ENCODE peak calls at places on chromosome 13, in six cellular contexts. One of them, this sample, is unnamed.

GRCh38 chr13:75365724-75366173 is 116.2 kb downstream of the TBC1D4 start:
- DNase-seq in IMR-90: peak; percentile 86
- DNase-seq in mesendoderm: peak; percentile 35
- DNase-seq in neuronal stem cell: no peak
- DNase-seq in H1: no peak
- DNase-seq in H9: no peak
- DNase-seq in this sample: peak; percentile 86

GRCh38 chr13:43200307-43200706 is 176.9 kb downstream of the DNAJC15 start:
- DNase-seq in IMR-90: no peak
- DNase-seq in mesendoderm: no peak
- DNase-seq in neuronal stem cell: no peak
- DNase-seq in H1: no peak
- DNase-seq in H9: no peak
- DNase-seq in this sample: no peak

GRCh38 chr13:102724923-102725322 is 30.1 kb upstream of the METTL21C start:
- DNase-seq in IMR-90: peak; percentile 24
- DNase-seq in mesendoderm: peak; percentile 7
- DNase-seq in neuronal stem cell: no peak
- DNase-seq in H1: no peak
- DNase-seq in H9: no peak
- DNase-seq in this sample: no peak

GRCh38 chr13:43273362-43273761 is 250.0 kb downstream of the DNAJC15 start:
- DNase-seq in IMR-90: peak; percentile 59
- DNase-seq in mesendoderm: no peak
- DNase-seq in neuronal stem cell: no peak
- DNase-seq in H1: no peak
- DNase-seq in H9: no peak
- DNase-seq in this sample: peak; percentile 17

GRCh38 chr13:97492684-97493371 is 58.9 kb downstream of the RAP2A start:
- DNase-seq in IMR-90: no peak
- DNase-seq in mesendoderm: no peak
- DNase-seq in neuronal stem cell: no peak
- DNase-seq in H1: no peak
- DNase-seq in H9: no peak
- DNase-seq in this sample: no peak

GRCh38 chr13:27079421-27079958 is 92.1 kb downstream of the USP12 start:
- DNase-seq in IMR-90: peak; percentile 67
- DNase-seq in mesendoderm: peak; percentile 86
- DNase-seq in neuronal stem cell: no peak
- DNase-seq in H1: no peak
- DNase-seq in H9: peak; percentile 60
- DNase-seq in this sample: peak; percentile 89

GRCh38 chr13:50635504-50635903 is 208.0 kb downstream of the DLEU7 start:
- DNase-seq in IMR-90: no peak
- DNase-seq in mesendoderm: peak; percentile 5
- DNase-seq in neuronal stem cell: no peak
- DNase-seq in H1: no peak
- DNase-seq in H9: no peak
- DNase-seq in this sample: peak; percentile 49

GRCh38 chr13:31413531-31413930 is 213.8 kb downstream of the B3GLCT start:
- DNase-seq in IMR-90: no peak
- DNase-seq in mesendoderm: no peak
- DNase-seq in neuronal stem cell: no peak
- DNase-seq in H1: no peak
- DNase-seq in H9: no peak
- DNase-seq in this sample: no peak

GRCh38 chr13:44853641-44854040 is 135.6 kb downstream of the NUFIP1 start:
- DNase-seq in IMR-90: no peak
- DNase-seq in mesendoderm: no peak
- DNase-seq in neuronal stem cell: no peak
- DNase-seq in H1: no peak
- DNase-seq in H9: no peak
- DNase-seq in this sample: no peak

GRCh38 chr13:51534075-51534817 is 50.0 kb upstream of the WDFY2 start:
- DNase-seq in IMR-90: no peak
- DNase-seq in mesendoderm: no peak
- DNase-seq in neuronal stem cell: no peak
- DNase-seq in H1: no peak
- DNase-seq in H9: no peak
- DNase-seq in this sample: no peak

GRCh38 chr13:110216403-110217041 is 90.4 kb downstream of the COL4A1 start:
- DNase-seq in IMR-90: peak; percentile 78
- DNase-seq in mesendoderm: no peak
- DNase-seq in neuronal stem cell: no peak
- DNase-seq in H1: no peak
- DNase-seq in H9: no peak
- DNase-seq in this sample: peak; percentile 90

GRCh38 chr13:25494708-25495411 is 123.1 kb downstream of the ATP8A2 start:
- DNase-seq in IMR-90: no peak
- DNase-seq in mesendoderm: no peak
- DNase-seq in neuronal stem cell: no peak
- DNase-seq in H1: no peak
- DNase-seq in H9: no peak
- DNase-seq in this sample: no peak

GRCh38 chr13:98487522-98487921 is 89.4 kb downstream of the STK24 start:
- DNase-seq in IMR-90: no peak
- DNase-seq in mesendoderm: no peak
- DNase-seq in neuronal stem cell: no peak
- DNase-seq in H1: no peak
- DNase-seq in H9: no peak
- DNase-seq in this sample: no peak

GRCh38 chr13:65985632-65986031 is 1244.5 kb downstream of the PCDH9 start:
- DNase-seq in IMR-90: no peak
- DNase-seq in mesendoderm: peak; percentile 62
- DNase-seq in neuronal stem cell: no peak
- DNase-seq in H1: peak; percentile 69
- DNase-seq in H9: peak; percentile 71
- DNase-seq in this sample: no peak

GRCh38 chr13:43329702-43330101 is 306.3 kb downstream of the DNAJC15 start:
- DNase-seq in IMR-90: no peak
- DNase-seq in mesendoderm: no peak
- DNase-seq in neuronal stem cell: no peak
- DNase-seq in H1: no peak
- DNase-seq in H9: no peak
- DNase-seq in this sample: no peak

GRCh38 chr13:113846639-113847318 is 17.1 kb downstream of the GAS6 start:
- DNase-seq in IMR-90: no peak
- DNase-seq in mesendoderm: no peak
- DNase-seq in neuronal stem cell: no peak
- DNase-seq in H1: no peak
- DNase-seq in H9: peak; percentile 18
- DNase-seq in this sample: no peak

GRCh38 chr13:53250272-53250875 is 221.8 kb downstream of the OLFM4 start:
- DNase-seq in IMR-90: peak; percentile 72
- DNase-seq in mesendoderm: peak; percentile 85
- DNase-seq in neuronal stem cell: peak; percentile 80
- DNase-seq in H1: no peak
- DNase-seq in H9: no peak
- DNase-seq in this sample: peak; percentile 67

GRCh38 chr13:87684850-87685735 is 13.9 kb downstream of the SLITRK5 start:
- DNase-seq in IMR-90: no peak
- DNase-seq in mesendoderm: peak; percentile 34
- DNase-seq in neuronal stem cell: no peak
- DNase-seq in H1: no peak
- DNase-seq in H9: no peak
- DNase-seq in this sample: peak; percentile 17

DNA sequence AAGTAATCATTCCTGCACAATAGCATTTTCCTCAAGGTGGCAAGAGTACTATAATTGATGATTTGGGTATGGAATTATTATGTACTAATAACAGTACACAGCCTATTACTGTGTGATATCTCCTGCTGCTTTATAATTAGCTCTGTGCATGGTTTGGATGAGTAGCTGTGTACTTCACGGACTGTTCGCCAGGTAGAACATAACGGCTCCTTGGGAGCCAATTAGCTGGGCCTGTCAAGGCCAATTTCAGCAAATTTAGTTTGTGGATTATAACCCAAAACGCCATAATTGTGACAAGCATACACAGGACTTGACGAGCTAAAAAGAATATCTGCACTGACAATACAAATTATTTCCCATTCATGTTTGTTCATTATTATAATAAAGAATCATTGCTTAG is 1584.2 kb downstream of the SLITRK1 start:
- DNase-seq in IMR-90: no peak
- DNase-seq in mesendoderm: no peak
- DNase-seq in neuronal stem cell: no peak
- DNase-seq in H1: no peak
- DNase-seq in H9: no peak
- DNase-seq in this sample: no peak
- H2BK15ac ChIP-seq in IMR-90: no peak overlapping the region
- H2BK15ac ChIP-seq in mesendoderm: no peak overlapping the region
- H2BK15ac ChIP-seq in neuronal stem cell: no peak overlapping the region
- H2BK15ac ChIP-seq in H1: no peak overlapping the region
- H2BK15ac ChIP-seq in H9: no peak overlapping the region
- H2BK15ac ChIP-seq in this sample: no peak overlapping the region

GRCh38 chr13:41012536-41012935 is 6.6 kb downstream of the ELF1 start:
- DNase-seq in IMR-90: no peak
- DNase-seq in mesendoderm: no peak
- DNase-seq in neuronal stem cell: no peak
- DNase-seq in H1: no peak
- DNase-seq in H9: no peak
- DNase-seq in this sample: no peak
- H2BK15ac ChIP-seq in IMR-90: no peak overlapping the region
- H2BK15ac ChIP-seq in mesendoderm: no peak overlapping the region
- H2BK15ac ChIP-seq in neuronal stem cell: no peak overlapping the region
- H2BK15ac ChIP-seq in H1: no peak overlapping the region
- H2BK15ac ChIP-seq in H9: no peak overlapping the region
- H2BK15ac ChIP-seq in this sample: no peak overlapping the region

GRCh38 chr13:111947026-111947810 is 119.7 kb upstream of the SOX1 start:
- DNase-seq in IMR-90: no peak
- DNase-seq in mesendoderm: no peak
- DNase-seq in neuronal stem cell: no peak
- DNase-seq in H1: peak; percentile 20
- DNase-seq in H9: peak; percentile 15
- DNase-seq in this sample: no peak
- H2BK15ac ChIP-seq in IMR-90: no peak overlapping the region
- H2BK15ac ChIP-seq in mesendoderm: no peak overlapping the region
- H2BK15ac ChIP-seq in neuronal stem cell: no peak overlapping the region
- H2BK15ac ChIP-seq in H1: no peak overlapping the region
- H2BK15ac ChIP-seq in H9: no peak overlapping the region
- H2BK15ac ChIP-seq in this sample: no peak overlapping the region

GRCh38 chr13:95074820-95075219 is 226.4 kb downstream of the ABCC4 start:
- DNase-seq in IMR-90: no peak
- DNase-seq in mesendoderm: no peak
- DNase-seq in neuronal stem cell: no peak
- DNase-seq in H1: no peak
- DNase-seq in H9: no peak
- DNase-seq in this sample: no peak
- H2BK15ac ChIP-seq in IMR-90: no peak overlapping the region
- H2BK15ac ChIP-seq in mesendoderm: no peak overlapping the region
- H2BK15ac ChIP-seq in neuronal stem cell: no peak overlapping the region
- H2BK15ac ChIP-seq in H1: no peak overlapping the region
- H2BK15ac ChIP-seq in H9: no peak overlapping the region
- H2BK15ac ChIP-seq in this sample: no peak overlapping the region

DNA sequence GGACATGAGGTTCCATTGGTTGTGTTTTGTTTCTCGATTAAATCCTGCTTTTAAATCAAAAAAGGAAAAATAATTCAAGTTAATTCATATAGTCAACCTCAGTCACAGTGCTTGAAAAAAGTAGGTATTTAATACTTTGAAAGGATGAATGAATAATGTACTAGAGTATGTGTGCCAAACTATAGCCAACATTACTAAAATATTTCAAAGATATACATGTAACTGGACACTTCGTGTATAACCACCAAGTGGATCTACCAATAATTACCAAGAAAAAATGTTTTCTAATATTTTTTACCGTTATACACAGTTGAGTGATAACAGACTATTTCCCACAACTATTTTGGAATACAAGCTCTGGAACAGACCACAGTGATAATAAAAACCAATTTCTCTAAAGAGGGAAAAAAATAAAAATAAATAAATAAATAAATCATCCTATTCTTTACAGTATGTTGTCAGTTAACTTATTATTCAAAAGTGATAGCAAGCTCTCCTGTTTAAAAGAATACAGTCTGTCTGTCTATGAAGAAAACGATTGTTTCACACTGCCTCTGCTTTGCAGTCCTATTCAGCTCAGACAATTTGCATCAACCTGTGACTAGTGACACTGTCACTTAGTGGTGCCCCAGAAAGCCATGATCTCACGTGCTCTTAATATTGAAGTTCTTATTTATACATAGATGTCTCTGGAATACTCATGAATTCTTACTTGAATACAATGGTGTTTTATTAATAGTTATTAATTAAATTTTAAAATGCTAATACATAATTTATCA is 58.2 kb downstream of the UBL3 start:
- DNase-seq in IMR-90: peak; percentile 69
- DNase-seq in mesendoderm: no peak
- DNase-seq in neuronal stem cell: no peak
- DNase-seq in H1: no peak
- DNase-seq in H9: no peak
- DNase-seq in this sample: no peak
- H2BK15ac ChIP-seq in IMR-90: no peak overlapping the region
- H2BK15ac ChIP-seq in mesendoderm: no peak overlapping the region
- H2BK15ac ChIP-seq in neuronal stem cell: no peak overlapping the region
- H2BK15ac ChIP-seq in H1: no peak overlapping the region
- H2BK15ac ChIP-seq in H9: no peak overlapping the region
- H2BK15ac ChIP-seq in this sample: no peak overlapping the region

GRCh38 chr13:59690857-59691500 is 472.7 kb downstream of the DIAPH3 start:
- DNase-seq in IMR-90: no peak
- DNase-seq in mesendoderm: no peak
- DNase-seq in neuronal stem cell: no peak
- DNase-seq in H1: no peak
- DNase-seq in H9: no peak
- DNase-seq in this sample: peak; percentile 61

GRCh38 chr13:59687028-59687427 is 476.7 kb downstream of the DIAPH3 start:
- DNase-seq in IMR-90: no peak
- DNase-seq in mesendoderm: no peak
- DNase-seq in neuronal stem cell: no peak
- DNase-seq in H1: no peak
- DNase-seq in H9: no peak
- DNase-seq in this sample: no peak

GRCh38 chr13:59691501-59692066 is 472.1 kb downstream of the DIAPH3 start:
- DNase-seq in IMR-90: peak; percentile 56
- DNase-seq in mesendoderm: no peak
- DNase-seq in neuronal stem cell: no peak
- DNase-seq in H1: no peak
- DNase-seq in H9: no peak
- DNase-seq in this sample: peak; percentile 88

GRCh38 chr13:59684105-59684504 is 479.6 kb downstream of the DIAPH3 start:
- DNase-seq in IMR-90: no peak
- DNase-seq in mesendoderm: no peak
- DNase-seq in neuronal stem cell: no peak
- DNase-seq in H1: no peak
- DNase-seq in H9: no peak
- DNase-seq in this sample: no peak

GRCh38 chr13:59689057-59689456 is 474.7 kb downstream of the DIAPH3 start:
- DNase-seq in IMR-90: no peak
- DNase-seq in mesendoderm: peak; percentile 94
- DNase-seq in neuronal stem cell: no peak
- DNase-seq in H1: no peak
- DNase-seq in H9: peak; percentile 34
- DNase-seq in this sample: no peak
- H2BK15ac ChIP-seq in IMR-90: no peak overlapping the region
- H2BK15ac ChIP-seq in mesendoderm: no peak overlapping the region
- H2BK15ac ChIP-seq in neuronal stem cell: no peak overlapping the region
- H2BK15ac ChIP-seq in H1: no peak overlapping the region
- H2BK15ac ChIP-seq in H9: no peak overlapping the region
- H2BK15ac ChIP-seq in this sample: no peak overlapping the region

GRCh38 chr13:57345526-57345925 is 178.5 kb downstream of the PRR20E start:
- DNase-seq in IMR-90: no peak
- DNase-seq in mesendoderm: peak; percentile 1
- DNase-seq in neuronal stem cell: no peak
- DNase-seq in H1: no peak
- DNase-seq in H9: no peak
- DNase-seq in this sample: no peak

GRCh38 chr13:57340878-57341277 is 173.9 kb downstream of the PRR20E start:
- DNase-seq in IMR-90: no peak
- DNase-seq in mesendoderm: no peak
- DNase-seq in neuronal stem cell: no peak
- DNase-seq in H1: no peak
- DNase-seq in H9: no peak
- DNase-seq in this sample: no peak
- H2BK15ac ChIP-seq in IMR-90: no peak overlapping the region
- H2BK15ac ChIP-seq in mesendoderm: no peak overlapping the region
- H2BK15ac ChIP-seq in neuronal stem cell: no peak overlapping the region
- H2BK15ac ChIP-seq in H1: no peak overlapping the region
- H2BK15ac ChIP-seq in H9: no peak overlapping the region
- H2BK15ac ChIP-seq in this sample: no peak overlapping the region